ENCODE peak calls at places on chromosomes 5 and 9, in six cellular contexts. V, H, T, L, A and X are unnamed samples.

GRCh38 chr9:129276486-129277260 is 98.6 kb upstream of the IER5L start:
- DNase-seq in T (no peak), L (no peak), A (no peak), H (no peak), V (no peak), X (no peak)

GRCh38 chr9:4740623-4741364 is at the start of gene AK3:
- DNase-seq in A (no peak), H (peak; percentile 85), T (peak; percentile 83), V (peak; percentile 87), L (peak; percentile 93), X (peak; percentile 91)

GRCh38 chr9:32672478-32672877 is 37.0 kb upstream of the TAF1L start:
- DNase-seq in A (no peak), L (no peak), V (no peak), T (no peak), H (no peak), X (no peak)

GRCh38 chr5:14226992-14227391 is 83.8 kb downstream of the TRIO start:
- DNase-seq in H (no peak), L (no peak), V (no peak), T (no peak), A (no peak), X (no peak)

GRCh38 chr5:21219966-21220365 is 1232.0 kb upstream of the CDH18 start:
- DNase-seq in H (no peak), L (no peak), V (no peak), T (no peak), A (no peak), X (no peak)

GRCh38 chr5:98489021-98489420 is 284.4 kb upstream of the RGMB start:
- DNase-seq in T (no peak), A (no peak), V (no peak), H (no peak), L (no peak), X (no peak)

GRCh38 chr5:113204525-113205161 is 228.0 kb downstream of the DCP2 start:
- DNase-seq in H (no peak), L (no peak), A (no peak), V (no peak), T (peak; percentile 45), X (no peak)

GRCh38 chr5:28324174-28324573 is 1285.8 kb upstream of the CDH9 start:
- DNase-seq in H (no peak), T (no peak), V (no peak), L (no peak), A (no peak), X (no peak)

GRCh38 chr5:122091942-122092600 is 14.0 kb upstream of the LOX start:
- DNase-seq in L (peak; percentile 81), V (no peak), H (no peak), A (no peak), T (no peak), X (no peak)

GRCh38 chr9:71795097-71795807 is 26.9 kb upstream of the CEMIP2 start:
- DNase-seq in L (no peak), A (peak; percentile 91), T (no peak), H (no peak), V (no peak), X (no peak)

GRCh38 chr5:125189451-125190051 is 443.1 kb upstream of the ZNF608 start:
- DNase-seq in V (no peak), H (no peak), T (no peak), L (no peak), A (no peak), X (no peak)

GRCh38 chr9:84697494-84698114 is 28.1 kb downstream of the NTRK2 start:
- DNase-seq in V (peak; percentile 90), L (peak; percentile 94), H (peak; percentile 11), A (no peak), T (peak; percentile 22), X (peak; percentile 92)

GRCh38 chr5:1118738-1119137 is 6.9 kb upstream of the SLC12A7 start:
- DNase-seq in T (no peak), H (peak; percentile 81), V (no peak), L (no peak), A (no peak), X (no peak)

GRCh38 chr5:14463629-14464028 is 118.0 kb upstream of the OTULINL start:
- DNase-seq in H (no peak), L (no peak), V (no peak), A (no peak), T (no peak), X (no peak)

GRCh38 chr9:71756753-71757152 is 11.6 kb downstream of the CEMIP2 start:
- DNase-seq in H (no peak), V (no peak), L (peak; percentile 77), A (no peak), T (peak; percentile 65), X (no peak)

GRCh38 chr5:73637565-73637964 is 11.6 kb downstream of the ARHGEF28 start:
- DNase-seq in H (no peak), V (no peak), T (no peak), L (no peak), A (no peak), X (no peak)

GRCh38 chr5:142246263-142246662 is 78.6 kb downstream of the SPRY4 start:
- DNase-seq in V (no peak), T (peak; percentile 25), L (no peak), H (no peak), A (no peak), X (no peak)

GRCh38 chr9:69923972-69924371 is 103.4 kb downstream of the CFAP95 start:
- DNase-seq in H (no peak), L (peak; percentile 17), V (no peak), A (no peak), T (no peak), X (no peak)

GRCh38 chr5:113606298-113607134 is 93.0 kb downstream of the YTHDC2 start:
- DNase-seq in H (peak; percentile 53), V (peak; percentile 73), L (peak; percentile 93), T (peak; percentile 61), A (peak; percentile 7), X (peak; percentile 72)

GRCh38 chr9:9752722-9753121 is 860.1 kb downstream of the PTPRD start:
- DNase-seq in A (no peak), V (no peak), L (no peak), T (peak; percentile 58), H (no peak), X (no peak)

GRCh38 chr5:156479864-156480263 is 152.9 kb downstream of the SGCD start:
- DNase-seq in A (no peak), L (no peak), H (no peak), T (no peak), V (no peak), X (no peak)

GRCh38 chr9:121732886-121733285 is 81.5 kb downstream of the DAB2IP start:
- DNase-seq in H (no peak), T (no peak), V (no peak), L (no peak), A (no peak), X (no peak)

GRCh38 chr9:70046274-70047070 is 2.8 kb downstream of the MAMDC2 start:
- DNase-seq in T (no peak), V (peak; percentile 44), L (no peak), A (no peak), H (no peak), X (no peak)

GRCh38 chr5:103347729-103348128 is 89.2 kb downstream of the MACIR start:
- DNase-seq in A (no peak), L (no peak), V (no peak), H (no peak), T (peak; percentile 54), X (no peak)

GRCh38 chr5:60487466-60487865 is 212.5 kb downstream of the DEPDC1B start:
- DNase-seq in H (no peak), A (no peak), V (no peak), L (no peak), T (peak; percentile 88), X (no peak)

GRCh38 chr5:132353593-132353992 is 15.9 kb upstream of the SLC22A5 start:
- DNase-seq in H (no peak), A (no peak), V (no peak), T (no peak), L (no peak), X (no peak)

GRCh38 chr5:11595045-11595444 is 309.2 kb downstream of the CTNND2 start:
- DNase-seq in L (peak; percentile 8), A (no peak), H (no peak), V (no peak), T (peak; percentile 80), X (no peak)

GRCh38 chr5:172417983-172418630 is 36.2 kb downstream of the SH3PXD2B start:
- DNase-seq in A (no peak), L (no peak), T (peak; percentile 20), V (no peak), H (no peak), X (no peak)

GRCh38 chr5:167920589-167920988 is 370.9 kb upstream of the WWC1 start:
- DNase-seq in A (no peak), V (no peak), T (no peak), H (no peak), L (no peak), X (no peak)

GRCh38 chr5:149656576-149657182 is 73.4 kb upstream of the PPARGC1B start:
- DNase-seq in T (no peak), A (no peak), H (peak; percentile 62), V (peak; percentile 95), L (peak; percentile 91), X (peak; percentile 93)

GRCh38 chr5:132773114-132773513 is 3.9 kb downstream of the SEPTIN8 start:
- DNase-seq in V (no peak), A (no peak), T (no peak), H (no peak), L (no peak), X (no peak)

GRCh38 chr9:2486988-2487387 is 134.6 kb upstream of the VLDLR start:
- DNase-seq in L (no peak), V (no peak), A (no peak), T (no peak), H (no peak), X (no peak)
- TF ChIP-seq CREB1 in L (no peak), V (no peak), A (no peak), T (no peak), H (no peak), X (no peak)

GRCh38 chr5:39521945-39522590 is 97.3 kb upstream of the DAB2 start:
- DNase-seq in T (no peak), L (no peak), A (no peak), V (no peak), H (no peak), X (no peak)
- TF ChIP-seq CREB1 in T (no peak), L (no peak), A (no peak), V (no peak), H (no peak), X (no peak)

GRCh38 chr5:10351199-10351881 is 2.2 kb upstream of the MARCHF6 start:
- DNase-seq in V (no peak), L (no peak), T (peak; percentile 41), A (no peak), H (no peak), X (no peak)
- TF ChIP-seq CREB1 in V (no peak), L (no peak), T (no peak), A (no peak), H (no peak), X (no peak)

DNA sequence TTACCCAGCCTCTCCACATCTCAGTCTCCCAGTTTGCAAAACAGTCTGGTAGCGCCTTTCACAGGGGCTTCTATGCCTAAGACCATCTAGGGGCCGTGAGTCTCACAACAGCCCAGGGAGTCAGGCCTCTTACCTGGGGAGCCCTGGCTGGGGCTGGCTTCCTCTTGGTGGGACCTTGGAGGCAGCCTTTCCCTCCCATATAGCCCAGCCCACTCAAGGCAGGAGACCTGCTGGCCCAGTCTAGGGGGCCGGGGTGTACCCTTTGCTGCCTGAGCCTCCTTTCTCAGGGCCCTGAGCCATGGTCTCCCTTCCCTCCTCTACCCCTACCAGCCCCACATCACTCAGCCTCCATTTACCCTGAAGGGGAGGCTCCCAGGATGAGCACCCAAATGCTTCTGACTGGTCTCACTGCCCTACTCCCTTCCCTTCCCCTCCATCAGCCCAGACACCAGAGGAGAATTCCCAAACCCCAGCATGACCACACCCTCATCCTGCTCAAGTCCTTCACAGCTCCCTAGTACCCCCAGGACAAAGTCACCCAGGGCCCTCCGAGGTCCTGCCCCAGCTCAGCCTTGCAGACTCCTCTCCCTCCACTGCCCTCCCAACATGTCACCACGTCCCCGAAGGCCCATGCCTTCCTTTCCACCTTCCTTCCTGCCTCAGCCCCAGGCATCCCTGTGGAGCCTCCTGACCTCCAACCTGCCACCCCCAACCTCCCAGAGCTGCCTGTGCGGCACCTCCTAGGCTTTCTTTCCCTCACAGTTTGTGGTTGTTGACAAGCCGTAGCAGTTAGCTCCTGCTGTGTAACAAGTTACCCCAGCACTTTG is 55.3 kb downstream of the BARX1 start:
- DNase-seq in H (no peak), T (no peak), L (no peak), A (no peak), V (peak; percentile 34), X (peak; percentile 2)
- TF ChIP-seq CREB1 in H (no peak), T (no peak), L (no peak), A (no peak), V (no peak), X (no peak)